ENCODE peak calls at places on chromosome 3, in four cellular contexts. K, E, Q and H are unnamed samples.

GRCh38 chr3:30135190-30135589 is 471.2 kb upstream of the TGFBR2 start:
- DNase-seq in E (no peak), Q (no peak), K (no peak), H (no peak)

GRCh38 chr3:30989266-30989799 is 94.9 kb upstream of the GADL1 start:
- DNase-seq in E (no peak), K (no peak), Q (no peak), H (no peak)

GRCh38 chr3:190044142-190044541 is 76.6 kb downstream of the P3H2 start:
- DNase-seq in Q (peak), E (no peak), K (no peak), H (peak)

GRCh38 chr3:156749244-156749643 is 74.9 kb downstream of the TIPARP start:
- DNase-seq in K (no peak), E (no peak), Q (peak), H (no peak)

GRCh38 chr3:45134758-45135521 is 11.2 kb downstream of the CDCP1 start:
- DNase-seq in E (no peak), Q (peak), K (no peak), H (no peak)

GRCh38 chr3:116445291-116445841 is at the start of gene LSAMP:
- DNase-seq in E (no peak), Q (peak), K (peak), H (no peak)

GRCh38 chr3:89971329-89971728 is 863.9 kb downstream of the EPHA3 start:
- DNase-seq in K (no peak), E (no peak), Q (no peak), H (no peak)

GRCh38 chr3:11434017-11434526 is 161.9 kb downstream of the ATG7 start:
- DNase-seq in K (no peak), E (peak), Q (peak), H (no peak)

GRCh38 chr3:179063945-179064560 is 7.6 kb downstream of the ZMAT3 start:
- DNase-seq in K (no peak), E (no peak), Q (peak), H (no peak)

GRCh38 chr3:55534876-55535275 is 47.8 kb upstream of the WNT5A start:
- DNase-seq in Q (no peak), E (no peak), K (no peak), H (no peak)

GRCh38 chr3:156449712-156450574 is 105.0 kb downstream of the SSR3 start:
- DNase-seq in E (no peak), K (no peak), Q (peak), H (peak)

GRCh38 chr3:30399394-30400181 is 206.8 kb upstream of the TGFBR2 start:
- DNase-seq in E (no peak), K (no peak), Q (peak), H (no peak)

GRCh38 chr3:51678685-51679084 is 7.6 kb downstream of the TEX264 start:
- DNase-seq in E (no peak), K (no peak), Q (no peak), H (no peak)

GRCh38 chr3:4950351-4950784 is 28.9 kb upstream of the BHLHE40 start:
- DNase-seq in E (no peak), Q (no peak), K (no peak), H (no peak)

GRCh38 chr3:126496894-126497850 is 20.4 kb downstream of the UROC1 start:
- DNase-seq in Q (no peak), K (no peak), E (no peak), H (no peak)

GRCh38 chr3:118782755-118783202 is 251.9 kb downstream of the IGSF11 start:
- DNase-seq in E (no peak), K (no peak), Q (no peak), H (peak)

GRCh38 chr3:83435173-83435572 is 1523.6 kb upstream of the CADM2 start:
- DNase-seq in K (no peak), Q (no peak), E (no peak), H (no peak)

GRCh38 chr3:32138545-32139104 is 32.2 kb downstream of the GPD1L start:
- DNase-seq in Q (peak), K (no peak), E (no peak), H (no peak)

GRCh38 chr3:40580494-40581091 is 55.8 kb downstream of the ZNF621 start:
- DNase-seq in E (peak), Q (peak), K (peak), H (peak)

GRCh38 chr3:20340324-20340928 is 154.4 kb upstream of the SGO1 start:
- DNase-seq in Q (peak), K (peak), E (peak), H (peak)

DNA sequence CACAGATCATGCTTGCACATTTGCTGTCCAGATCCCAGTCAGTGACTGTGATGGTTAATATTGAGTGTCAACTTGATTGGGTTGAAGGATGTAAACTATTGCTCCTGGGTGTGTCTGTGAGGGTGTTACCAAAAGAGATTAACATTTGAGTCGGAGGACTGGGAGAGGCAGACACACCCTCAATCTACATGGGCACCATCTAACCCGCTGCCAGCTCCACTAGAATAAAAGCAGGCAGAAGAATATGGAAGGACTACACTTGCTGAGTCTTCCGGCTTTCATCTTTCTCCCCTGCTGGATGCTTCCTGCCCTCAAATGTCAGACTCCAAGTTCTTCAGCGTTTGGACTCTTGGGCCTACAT is 5.1 kb downstream of the GP9 start:
- DNase-seq in E (peak), K (no peak), Q (no peak), H (no peak)
- TF ChIP-seq CTCF in E (no peak), K (no peak), Q (no peak), H (no peak)

DNA sequence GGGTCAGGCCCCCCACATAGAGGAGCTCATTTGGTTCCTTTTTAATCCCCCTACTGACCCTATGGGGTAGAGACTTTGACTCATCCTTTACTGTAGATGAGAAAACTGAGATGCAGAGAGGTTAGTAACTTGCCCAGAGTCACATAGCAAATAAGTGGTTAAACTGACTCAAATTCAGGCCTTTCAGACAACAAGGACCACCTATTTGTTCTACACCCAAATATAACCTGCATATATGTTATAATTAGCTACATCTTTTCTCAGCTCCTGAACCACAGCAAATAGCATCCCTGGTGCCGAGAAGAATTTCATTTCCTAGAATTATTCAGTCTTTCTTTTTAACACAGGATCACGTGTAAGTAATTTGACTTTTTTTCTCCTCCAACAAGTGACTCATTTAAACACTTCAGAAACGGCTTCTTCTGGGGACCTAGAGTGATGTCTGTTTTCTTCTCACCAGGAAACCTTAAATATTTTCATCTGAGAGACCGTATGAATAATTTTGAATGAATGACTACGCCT is 57.4 kb downstream of the MGLL start:
- DNase-seq in Q (peak), E (no peak), K (no peak), H (peak)
- H3K27ac ChIP-seq in Q (peak), E (no peak), K (no peak), H (no peak)

GRCh38 chr3:72906154-72906553 is 18.3 kb downstream of the GXYLT2 start:
- DNase-seq in K (peak), Q (no peak), E (no peak), H (no peak)

GRCh38 chr3:72912532-72912931 is 24.7 kb downstream of the GXYLT2 start:
- DNase-seq in Q (no peak), K (no peak), E (no peak), H (no peak)

GRCh38 chr3:72907131-72907697 is 19.4 kb downstream of the GXYLT2 start:
- DNase-seq in K (no peak), Q (peak), E (no peak), H (no peak)

GRCh38 chr3:72907851-72908620 is 20.2 kb downstream of the GXYLT2 start:
- DNase-seq in Q (peak), E (no peak), K (no peak), H (no peak)

DNA sequence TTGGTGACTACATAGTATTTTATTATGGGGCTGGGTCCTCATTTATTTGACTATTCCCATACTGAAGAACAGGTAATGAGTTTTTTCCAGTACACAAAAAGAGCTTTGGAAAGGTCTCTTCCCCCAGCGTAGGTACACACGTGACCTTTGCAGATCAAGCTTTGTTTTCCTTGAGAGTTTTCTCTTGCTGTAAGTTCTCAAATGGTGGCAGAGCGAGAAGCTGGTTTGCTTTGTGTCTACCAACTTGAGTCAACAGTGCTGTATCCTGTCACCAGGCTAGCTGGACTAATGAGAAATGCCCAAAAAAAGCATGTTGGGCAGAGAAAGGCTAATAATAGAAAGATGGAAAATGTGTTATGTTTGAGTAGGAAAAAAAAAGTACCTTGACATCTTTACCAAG is 21.7 kb downstream of the GXYLT2 start:
- DNase-seq in K (no peak), Q (no peak), E (no peak), H (no peak)
- TF ChIP-seq CTCF in K (no peak), Q (no peak), E (no peak), H (no peak)

GRCh38 chr3:78977073-78977472 is 790.7 kb downstream of the ROBO1 start:
- DNase-seq in K (no peak), E (no peak), Q (peak), H (no peak)
- H3K27ac ChIP-seq in K (no peak), E (no peak), Q (no peak), H (peak)

GRCh38 chr3:196810963-196811581 is 56.6 kb upstream of the SENP5 start:
- DNase-seq in K (no peak), E (no peak), Q (no peak), H (no peak)
- TF ChIP-seq CTCF in K (no peak), E (no peak), Q (no peak), H (no peak)

GRCh38 chr3:98567646-98568280 is 25.6 kb downstream of the CPOX start:
- DNase-seq in Q (no peak), E (no peak), K (no peak), H (no peak)

GRCh38 chr3:98565237-98565643 is 28.2 kb downstream of the CPOX start:
- DNase-seq in Q (no peak), E (no peak), K (no peak), H (no peak)

GRCh38 chr3:98564282-98565005 is 29.0 kb downstream of the CPOX start:
- DNase-seq in E (no peak), K (no peak), Q (no peak), H (no peak)

GRCh38 chr3:98565843-98566242 is 27.6 kb downstream of the CPOX start:
- DNase-seq in Q (no peak), E (no peak), K (no peak), H (no peak)

GRCh38 chr3:98568402-98568801 is 25.0 kb downstream of the CPOX start:
- DNase-seq in Q (no peak), E (no peak), K (no peak), H (no peak)
- H3K27ac ChIP-seq in Q (no peak), E (no peak), K (no peak), H (no peak)

DNA sequence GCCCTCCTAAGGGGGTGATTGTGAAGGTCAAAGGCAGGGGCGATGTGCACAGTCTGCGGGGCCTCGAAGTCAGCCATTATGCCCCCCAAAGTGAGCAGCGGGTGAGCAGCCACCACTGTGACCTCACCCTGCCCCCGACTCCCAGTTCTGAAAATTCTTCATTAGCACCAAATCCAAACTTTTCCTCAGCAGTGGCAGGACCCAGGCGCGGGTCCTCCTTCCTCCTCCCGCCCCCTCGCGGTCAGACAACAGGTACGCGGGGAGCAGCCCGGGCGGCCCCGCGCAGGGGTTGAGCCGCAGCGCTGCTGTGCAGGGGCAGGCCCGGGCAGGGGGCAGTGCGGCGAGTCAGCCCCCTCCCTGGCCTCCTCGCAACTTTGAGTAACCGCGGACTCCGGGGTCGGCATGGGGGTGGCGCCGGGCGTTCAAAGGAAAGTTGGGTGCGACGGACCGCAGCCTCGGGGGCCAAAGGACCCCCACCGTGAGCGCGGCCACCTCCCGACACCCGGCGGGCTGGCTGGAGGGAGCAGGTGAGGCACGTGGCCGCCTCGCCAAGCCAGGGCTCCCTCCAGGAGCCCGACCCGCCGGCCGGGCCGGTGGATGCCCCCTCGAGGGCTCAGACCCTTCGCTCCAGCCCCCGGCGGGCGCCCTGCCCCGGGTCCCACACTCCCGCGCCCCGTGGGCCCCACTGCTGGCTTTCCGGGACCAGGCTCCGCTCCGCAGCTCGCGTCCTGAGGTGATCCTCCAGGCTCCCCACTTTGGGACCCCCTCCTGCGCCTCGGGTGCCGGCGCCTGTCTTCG is 49.4 kb upstream of the CCDC174 start:
- DNase-seq in E (no peak), K (peak), Q (no peak), H (no peak)
- TF ChIP-seq CTCF in E (no peak), K (peak), Q (no peak), H (peak)

DNA sequence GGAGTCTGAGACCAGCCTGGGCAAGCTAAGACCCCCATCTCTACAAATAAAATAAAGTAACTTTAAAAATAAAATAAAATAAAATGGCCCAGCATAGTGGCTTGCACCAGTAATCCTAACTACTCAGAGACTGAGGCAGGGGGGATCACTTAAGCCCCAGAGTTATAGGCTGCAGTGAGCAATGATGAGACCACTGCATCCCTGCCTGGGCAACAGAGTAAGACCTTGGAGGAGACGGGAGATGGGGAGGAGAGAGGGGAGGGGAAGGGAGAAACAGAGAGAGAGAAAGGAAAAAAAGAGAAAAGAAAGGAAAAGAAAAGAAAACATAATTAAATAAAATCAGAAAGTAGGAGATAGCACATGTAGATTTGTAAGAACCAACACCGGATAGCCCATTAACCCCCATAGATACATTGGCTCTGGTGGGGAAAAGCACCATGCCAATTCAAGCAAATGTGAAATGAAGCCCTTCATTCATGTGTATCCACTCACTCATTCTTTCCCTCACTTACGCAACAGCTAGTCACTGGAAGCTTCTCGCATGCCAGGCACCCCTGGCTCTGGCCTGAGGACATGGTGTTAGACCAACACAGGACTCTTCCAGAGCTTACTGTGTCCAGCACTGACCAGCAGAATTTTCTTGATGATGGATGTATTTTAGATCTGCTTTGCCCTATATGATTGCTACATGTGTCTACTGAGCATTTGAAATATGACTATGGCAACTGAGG is 183.2 kb downstream of the MAGI1 start:
- DNase-seq in E (no peak), Q (peak), K (no peak), H (no peak)
- H3K27ac ChIP-seq in E (peak), Q (no peak), K (no peak), H (no peak)

GRCh38 chr3:142019794-142020320 is 129.5 kb downstream of the TFDP2 start:
- DNase-seq in K (no peak), E (no peak), Q (peak), H (no peak)

GRCh38 chr3:142026333-142026732 is 123.0 kb downstream of the TFDP2 start:
- DNase-seq in E (no peak), Q (no peak), K (no peak), H (no peak)

GRCh38 chr3:142027295-142027694 is 122.0 kb downstream of the TFDP2 start:
- DNase-seq in Q (no peak), K (no peak), E (no peak), H (no peak)

GRCh38 chr3:142021127-142021526 is 128.2 kb downstream of the TFDP2 start:
- DNase-seq in K (no peak), Q (no peak), E (no peak), H (no peak)

DNA sequence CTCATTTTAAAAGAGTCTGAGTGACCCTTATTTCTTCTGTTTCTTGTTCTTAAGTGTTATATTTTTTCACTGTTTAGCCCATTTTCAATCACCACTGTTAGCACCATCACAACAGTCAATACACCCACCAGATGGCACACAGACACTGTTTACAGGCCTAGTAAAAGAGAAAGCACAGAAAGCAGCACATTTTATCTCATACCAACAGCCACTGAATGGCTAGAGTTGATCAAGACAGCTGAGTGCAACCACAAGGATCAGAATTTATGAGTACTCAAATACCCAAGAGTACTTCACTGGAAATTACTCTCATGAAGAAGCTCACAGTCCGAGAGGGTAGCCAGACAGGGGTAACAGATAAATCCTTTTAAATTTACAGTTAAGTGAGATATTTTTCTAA is 127.0 kb downstream of the TFDP2 start:
- DNase-seq in Q (no peak), E (no peak), K (no peak), H (no peak)
- TF ChIP-seq CTCF in Q (no peak), E (no peak), K (peak), H (peak)

DNA sequence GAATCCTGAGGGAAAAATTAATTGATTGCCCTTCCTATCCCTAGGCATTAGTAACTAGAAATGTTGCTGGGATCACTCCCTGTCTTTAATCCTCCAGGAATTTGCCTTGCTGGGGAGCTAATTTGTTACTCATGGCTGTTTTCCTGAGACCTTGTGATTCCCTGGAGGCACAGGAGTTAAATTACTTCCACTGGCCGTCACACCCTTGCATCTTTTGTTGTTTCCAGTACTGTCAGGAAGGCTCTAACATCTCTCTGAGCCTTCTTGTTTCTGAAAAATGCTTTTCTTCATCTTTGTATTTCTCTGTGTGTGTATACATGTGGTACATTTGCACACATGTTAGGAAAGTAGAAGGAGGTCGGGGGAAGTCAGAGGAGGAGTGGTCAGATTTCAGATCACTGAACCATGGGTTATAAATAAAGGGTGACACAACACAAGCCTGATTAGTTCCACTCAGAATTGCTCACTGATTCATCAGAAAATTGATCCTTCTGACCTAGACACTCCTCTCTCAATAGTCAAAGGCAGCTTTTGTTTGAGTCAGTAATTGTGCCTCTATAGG is 23.5 kb upstream of the LRRFIP2 start:
- DNase-seq in Q (peak), K (no peak), E (no peak), H (peak)
- H3K27ac ChIP-seq in Q (no peak), K (no peak), E (no peak), H (peak)